ENCODE peak calls at places on chromosome 6, in five cellular contexts. Q is GM23338; J is CD4-positive, CD25-positive, alpha-beta regulatory T cell; V is IMR-90; T is tibial nerve. Y is an unnamed sample.
A peak's percentile ranks its signal among the peaks of the same experiment; 100 is the strongest.

GRCh38 chr6:136873733-136874132 is 48.4 kb upstream of the SLC35D3 start:
- DNase-seq in J (no peak), V (no peak), Q (no peak), T (no peak), Y (no peak)

GRCh38 chr6:38058022-38058421 is 238.5 kb downstream of the ZFAND3 start:
- DNase-seq in Q (no peak), J (no peak), V (peak; percentile 78), T (no peak), Y (no peak)

GRCh38 chr6:158231551-158232444 is 63.6 kb downstream of the GTF2H5 start:
- DNase-seq in J (peak; percentile 76), V (peak; percentile 58), T (peak; percentile 23), Q (peak; percentile 83), Y (peak; percentile 69)

GRCh38 chr6:129263117-129263516 is 380.2 kb downstream of the LAMA2 start:
- DNase-seq in J (no peak), V (no peak), T (no peak), Q (no peak), Y (no peak)

GRCh38 chr6:160973856-160974255 is 17.7 kb upstream of the MAP3K4 start:
- DNase-seq in Q (no peak), J (no peak), T (no peak), V (peak; percentile 67), Y (no peak)

GRCh38 chr6:25928562-25929324 is 1.7 kb downstream of the SLC17A2 start:
- DNase-seq in V (no peak), J (no peak), Q (no peak), T (no peak), Y (no peak)

GRCh38 chr6:147322299-147323162 is 118.3 kb downstream of the STXBP5 start:
- DNase-seq in V (peak; percentile 73), J (no peak), T (no peak), Q (no peak), Y (no peak)

GRCh38 chr6:139439278-139439813 is 64.9 kb upstream of the CITED2 start:
- DNase-seq in V (peak; percentile 66), J (no peak), Q (no peak), T (no peak), Y (no peak)

GRCh38 chr6:32700391-32701040 is 34.1 kb upstream of the HLA-DQB1 start:
- DNase-seq in T (no peak), Q (peak; percentile 84), V (peak; percentile 59), J (peak; percentile 14), Y (peak; percentile 68)

GRCh38 chr6:140440223-140440810 is 1065.9 kb upstream of the CITED2 start:
- DNase-seq in T (no peak), J (no peak), Q (no peak), V (no peak), Y (no peak)

GRCh38 chr6:69339163-69339550 is 457.7 kb downstream of the LMBRD1 start:
- DNase-seq in V (no peak), Q (no peak), T (no peak), J (no peak), Y (no peak)

GRCh38 chr6:138588805-138589434 is 89.6 kb upstream of the NHSL1 start:
- DNase-seq in V (peak; percentile 83), J (peak; percentile 19), T (peak; percentile 32), Q (peak; percentile 87), Y (peak; percentile 72)

GRCh38 chr6:137978252-137978896 is 111.3 kb downstream of the TNFAIP3 start:
- DNase-seq in Q (no peak), T (no peak), J (no peak), V (no peak), Y (no peak)

GRCh38 chr6:99184696-99185095 is 164.8 kb downstream of the FAXC start:
- DNase-seq in V (no peak), Q (no peak), T (no peak), J (no peak), Y (no peak)

GRCh38 chr6:112245511-112246203 is 8.7 kb downstream of the LAMA4 start:
- DNase-seq in J (no peak), V (peak; percentile 93), T (no peak), Q (no peak), Y (no peak)

GRCh38 chr6:148890091-148890490 is 143.3 kb downstream of the UST start:
- DNase-seq in Q (no peak), J (no peak), T (no peak), V (no peak), Y (no peak)

GRCh38 chr6:45072673-45073072 is 255.5 kb upstream of the RUNX2 start:
- DNase-seq in J (no peak), T (no peak), Q (no peak), V (no peak), Y (no peak)

GRCh38 chr6:73285674-73286283 is 22.8 kb upstream of the KHDC1 start:
- DNase-seq in J (no peak), Q (peak; percentile 82), T (no peak), V (peak; percentile 76), Y (no peak)

GRCh38 chr6:37990762-37991525 is 171.4 kb downstream of the ZFAND3 start:
- DNase-seq in V (peak; percentile 88), Q (peak; percentile 11), T (no peak), J (no peak), Y (no peak)

GRCh38 chr6:37407948-37408347 is 25.1 kb upstream of the CMTR1 start:
- DNase-seq in J (no peak), V (no peak), T (no peak), Q (no peak), Y (no peak)

GRCh38 chr6:170132011-170132521 is 158.8 kb downstream of the DLL1 start:
- DNase-seq in T (no peak), Q (no peak), J (no peak), V (no peak), Y (no peak)

GRCh38 chr6:99187429-99187828 is 162.0 kb downstream of the FAXC start:
- DNase-seq in V (no peak), Q (no peak), T (no peak), J (no peak), Y (no peak)

GRCh38 chr6:43927525-43928210 is 157.7 kb downstream of the VEGFA start:
- DNase-seq in V (no peak), Q (no peak), T (no peak), J (no peak), Y (no peak)

GRCh38 chr6:15616266-15616665 is 46.6 kb downstream of the DTNBP1 start:
- DNase-seq in J (no peak), T (no peak), Q (peak; percentile 34), V (no peak), Y (no peak)

GRCh38 chr6:15305496-15305895 is 59.6 kb downstream of the JARID2 start:
- DNase-seq in Q (no peak), V (no peak), T (no peak), J (no peak), Y (no peak)

GRCh38 chr6:120005292-120005976 is 655.9 kb upstream of the MAN1A1 start:
- DNase-seq in T (no peak), V (no peak), J (no peak), Q (peak; percentile 11), Y (no peak)

GRCh38 chr6:114176726-114177125 is 166.1 kb downstream of the HS3ST5 start:
- DNase-seq in T (no peak), J (no peak), V (no peak), Q (peak; percentile 58), Y (no peak)

GRCh38 chr6:27407153-27407814 is 18.7 kb downstream of the ZNF391 start:
- DNase-seq in J (no peak), Q (no peak), T (no peak), V (no peak), Y (no peak)

GRCh38 chr6:18471232-18471964 is 84.2 kb downstream of the RNF144B start:
- DNase-seq in T (no peak), J (no peak), Q (no peak), V (no peak), Y (no peak)

GRCh38 chr6:143490244-143490643 is 21.3 kb downstream of the FUCA2 start:
- DNase-seq in J (no peak), T (no peak), V (no peak), Q (no peak), Y (no peak)

GRCh38 chr6:108238321-108238720 is 22.5 kb downstream of the SNX3 start:
- DNase-seq in V (no peak), J (no peak), T (no peak), Q (no peak), Y (no peak)

GRCh38 chr6:43013020-43013842 is 515 bp downstream of the MEA1 start:
- DNase-seq in J (no peak), Q (no peak), T (no peak), V (peak; percentile 21), Y (no peak)

GRCh38 chr6:16985484-16986284 is 116.2 kb upstream of the STMND1 start:
- DNase-seq in V (peak; percentile 88), J (no peak), Q (no peak), T (no peak), Y (no peak)

GRCh38 chr6:152273002-152273401 is 364.2 kb downstream of the SYNE1 start:
- DNase-seq in J (no peak), T (no peak), Q (no peak), V (peak; percentile 30), Y (no peak)

GRCh38 chr6:100463685-100464161 is 998 bp downstream of the SIM1 start:
- DNase-seq in T (no peak), V (no peak), J (no peak), Q (peak; percentile 65), Y (peak; percentile 34)
- H3K27me3 ChIP-seq in T (peaks cover 100% of the 10 kb centered on the region), V (peaks cover 94% of the 10 kb centered on the region), J (peaks cover 70% of the 10 kb centered on the region), Q (peaks cover 100% of the 10 kb centered on the region), Y (peaks cover 93% of the 10 kb centered on the region)

GRCh38 chr6:10395946-10396577 is 18.8 kb downstream of the TFAP2A start:
- DNase-seq in Q (peak; percentile 69), V (no peak), J (no peak), T (no peak), Y (peak; percentile 73)

GRCh38 chr6:10397756-10398438 is 17.0 kb downstream of the TFAP2A start:
- DNase-seq in J (no peak), V (no peak), T (no peak), Q (no peak), Y (no peak)

GRCh38 chr6:10398439-10399218 is 16.2 kb downstream of the TFAP2A start:
- DNase-seq in Q (peak; percentile 49), V (no peak), T (no peak), J (no peak), Y (no peak)

GRCh38 chr6:10395171-10395945 is 19.5 kb downstream of the TFAP2A start:
- DNase-seq in J (no peak), T (no peak), Q (no peak), V (no peak), Y (no peak)

GRCh38 chr6:10396775-10397174 is 18.1 kb downstream of the TFAP2A start:
- DNase-seq in Q (no peak), T (no peak), V (no peak), J (no peak), Y (no peak)
- H3K27me3 ChIP-seq in Q (peaks cover 99% of the 10 kb centered on the region), T (peaks cover 93% of the 10 kb centered on the region), V (peaks cover 39% of the 10 kb centered on the region), J (peaks cover 74% of the 10 kb centered on the region), Y (peaks cover 70% of the 10 kb centered on the region)

GRCh38 chr6:100451577-100451976 is 13.1 kb downstream of the SIM1 start:
- DNase-seq in Q (no peak), J (no peak), V (no peak), T (no peak), Y (no peak)
- H3K27me3 ChIP-seq in Q (peaks cover 100% of the 10 kb centered on the region), J (peaks cover 64% of the 10 kb centered on the region), V (peaks cover 99% of the 10 kb centered on the region), T (peaks cover 99% of the 10 kb centered on the region), Y (peaks cover 100% of the 10 kb centered on the region)

GRCh38 chr6:104958178-104958520 is 1.2 kb downstream of the LIN28B start:
- DNase-seq in J (no peak), V (no peak), Q (no peak), T (no peak), Y (no peak)

GRCh38 chr6:104957301-104958177 is 632 bp downstream of the LIN28B start:
- DNase-seq in Q (peak; percentile 96), J (no peak), V (no peak), T (no peak), Y (peak; percentile 72)

GRCh38 chr6:104955491-104955890 is 1.4 kb upstream of the LIN28B start:
- DNase-seq in V (no peak), Q (peak; percentile 83), T (no peak), J (no peak), Y (peak; percentile 52)

GRCh38 chr6:104955927-104956662 is 812 bp upstream of the LIN28B start:
- DNase-seq in J (no peak), V (no peak), T (no peak), Q (peak; percentile 94), Y (peak; percentile 85)

GRCh38 chr6:104956663-104957294 is at the start of gene LIN28B:
- DNase-seq in V (no peak), Q (no peak), J (no peak), T (no peak), Y (no peak)
- H3K27me3 ChIP-seq in V (peaks cover 49% of the 10 kb centered on the region), Q (no peaks in the 10 kb centered on the region), J (peaks cover 73% of the 10 kb centered on the region), T (peaks cover 90% of the 10 kb centered on the region), Y (no peaks in the 10 kb centered on the region)